ENCODE peak calls at places on chromosomes 6 and 20, in ten cellular contexts. H is neuronal stem cell; F is testis; U is naive B cell; B is AG09309; L is astrocyte; A is T-helper 17 cell; E is activated CD4-positive, alpha-beta T cell treated with anti-CD3 and anti-CD28 coated beads, Interleukin-2, amount 50 U/mL, for 24 hours; J is naive thymus-derived CD8-positive, alpha-beta T cell; N is M059J. Z is an unnamed sample.

GRCh38 chr6:131654326-131654725 is 17.2 kb downstream of the ENPP3 start:
- DNase-seq in H (no peak), F (no peak), U (no peak), B (no peak), L (no peak), A (no peak), E (no peak), J (no peak), N (peak; percentile 77), Z (no peak)

GRCh38 chr6:35406666-35407065 is 45.5 kb upstream of the FANCE start:
- DNase-seq in H (no peak), F (no peak), U (no peak), B (no peak), L (no peak), A (no peak), E (no peak), J (no peak), N (no peak), Z (no peak)

GRCh38 chr20:39112196-39112743 is 150.1 kb downstream of the DHX35 start:
- DNase-seq in H (peak; percentile 66), F (peak; percentile 56), U (no peak), B (no peak), L (peak; percentile 15), A (no peak), E (no peak), J (no peak), N (peak; percentile 70), Z (peak; percentile 75)

GRCh38 chr20:60113024-60113724 is 155.0 kb downstream of the CDH26 start:
- DNase-seq in H (no peak), F (no peak), U (no peak), B (no peak), L (no peak), A (no peak), E (no peak), J (no peak), N (no peak), Z (no peak)

GRCh38 chr6:16514249-16514648 is 247.0 kb downstream of the ATXN1 start:
- DNase-seq in H (no peak), F (peak; percentile 26), U (no peak), B (no peak), L (peak; percentile 67), A (no peak), E (no peak), J (no peak), N (peak; percentile 55), Z (no peak)

GRCh38 chr6:19342616-19343015 is 494.6 kb upstream of the ID4 start:
- DNase-seq in H (no peak), F (no peak), U (no peak), B (no peak), L (peak; percentile 11), A (no peak), E (no peak), J (no peak), N (peak; percentile 60), Z (no peak)

GRCh38 chr6:46925563-46926253 is 4.0 kb upstream of the ADGRF5 start:
- DNase-seq in H (no peak), F (no peak), U (no peak), B (peak; percentile 49), L (peak; percentile 91), A (no peak), E (no peak), J (no peak), N (peak; percentile 88), Z (peak; percentile 67)

GRCh38 chr6:150800596-150801310 is 64.7 kb upstream of the MTHFD1L start:
- DNase-seq in H (no peak), F (no peak), U (no peak), B (no peak), L (no peak), A (no peak), E (no peak), J (no peak), N (no peak), Z (no peak)

GRCh38 chr6:151289399-151290007 is 49.7 kb downstream of the AKAP12 start:
- DNase-seq in H (no peak), F (no peak), U (no peak), B (no peak), L (peak; percentile 30), A (no peak), E (no peak), J (no peak), N (no peak), Z (no peak)

GRCh38 chr6:135842618-135843392 is 8.7 kb upstream of the PDE7B start:
- DNase-seq in H (no peak), F (no peak), U (no peak), B (no peak), L (no peak), A (no peak), E (no peak), J (no peak), N (no peak), Z (no peak)

GRCh38 chr20:401682-402495 is 6.2 kb upstream of the RBCK1 start:
- DNase-seq in H (no peak), F (no peak), U (no peak), B (peak; percentile 62), L (peak; percentile 36), A (no peak), E (no peak), J (no peak), N (peak; percentile 69), Z (no peak)

GRCh38 chr6:106107043-106107613 is 21.0 kb downstream of the PRDM1 start:
- DNase-seq in H (no peak), F (no peak), U (no peak), B (no peak), L (no peak), A (no peak), E (no peak), J (no peak), N (no peak), Z (no peak)

GRCh38 chr6:43687437-43688347 is at the start of gene MRPS18A:
- DNase-seq in H (peak; percentile 41), F (peak; percentile 90), U (peak; percentile 75), B (no peak), L (peak; percentile 67), A (peak; percentile 65), E (peak; percentile 48), J (peak; percentile 86), N (peak; percentile 85), Z (peak; percentile 80)

GRCh38 chr6:34090495-34090894 is 55.4 kb downstream of the GRM4 start:
- DNase-seq in H (no peak), F (no peak), U (no peak), B (no peak), L (no peak), A (no peak), E (no peak), J (no peak), N (no peak), Z (no peak)

GRCh38 chr6:168155193-168155592 is 76.2 kb upstream of the FRMD1 start:
- DNase-seq in H (no peak), F (no peak), U (no peak), B (no peak), L (peak; percentile 73), A (no peak), E (no peak), J (no peak), N (peak; percentile 67), Z (no peak)

GRCh38 chr6:37696841-37697735 is 595 bp downstream of the MDGA1 start:
- DNase-seq in H (no peak), F (no peak), U (peak; percentile 58), B (no peak), L (peak; percentile 12), A (peak; percentile 23), E (peak; percentile 13), J (peak; percentile 70), N (peak; percentile 47), Z (peak; percentile 39)

GRCh38 chr20:37502654-37503053 is 18.4 kb upstream of the NNAT start:
- DNase-seq in H (no peak), F (no peak), U (no peak), B (no peak), L (no peak), A (no peak), E (no peak), J (no peak), N (no peak), Z (no peak)

GRCh38 chr20:60069626-60070025 is 111.4 kb downstream of the CDH26 start:
- DNase-seq in H (no peak), F (no peak), U (no peak), B (no peak), L (no peak), A (no peak), E (no peak), J (no peak), N (no peak), Z (no peak)

GRCh38 chr20:24027229-24027628 is 38.6 kb upstream of the GGTLC1 start:
- DNase-seq in H (no peak), F (peak; percentile 45), U (peak; percentile 49), B (no peak), L (no peak), A (peak; percentile 31), E (peak; percentile 27), J (peak; percentile 88), N (peak; percentile 51), Z (peak; percentile 40)

GRCh38 chr6:118419448-118420394 is 128.4 kb upstream of the PLN start:
- DNase-seq in H (no peak), F (no peak), U (no peak), B (no peak), L (peak; percentile 50), A (no peak), E (no peak), J (no peak), N (no peak), Z (no peak)

GRCh38 chr6:38860041-38860440 is 144.9 kb downstream of the DNAH8 start:
- DNase-seq in H (no peak), F (no peak), U (no peak), B (no peak), L (no peak), A (no peak), E (no peak), J (no peak), N (no peak), Z (no peak)

GRCh38 chr20:62805365-62805710 is 703 bp downstream of the OGFR start:
- DNase-seq in H (no peak), F (peak; percentile 40), U (no peak), B (no peak), L (no peak), A (no peak), E (no peak), J (no peak), N (peak; percentile 39), Z (no peak)

GRCh38 chr6:139290787-139291294 is 957 bp downstream of the TXLNB start:
- DNase-seq in H (no peak), F (peak; percentile 26), U (peak; percentile 76), B (no peak), L (peak; percentile 71), A (no peak), E (no peak), J (peak; percentile 67), N (peak; percentile 61), Z (peak; percentile 24)

GRCh38 chr6:36955136-36955535 is 598 bp downstream of the PI16 start:
- DNase-seq in H (no peak), F (no peak), U (no peak), B (no peak), L (no peak), A (no peak), E (no peak), J (no peak), N (no peak), Z (no peak)

GRCh38 chr6:1761472-1761871 is 151.8 kb downstream of the FOXC1 start:
- DNase-seq in H (no peak), F (no peak), U (no peak), B (no peak), L (no peak), A (no peak), E (no peak), J (no peak), N (no peak), Z (no peak)

GRCh38 chr6:134245041-134245440 is 72.9 kb downstream of the SGK1 start:
- DNase-seq in H (no peak), F (no peak), U (no peak), B (no peak), L (peak; percentile 84), A (no peak), E (no peak), J (no peak), N (peak; percentile 80), Z (no peak)

Z was measured in adrenal gland.